ENCODE peak calls at places on chromosomes 1 and 21, in four cellular contexts. J is DND-41, O is GM12865, K is left lung. Z is an unnamed sample.

GRCh38 chr1:103492003-103492665 is 33.4 kb upstream of the RNPC3 start:
- DNase-seq in K (no peak), O (no peak), J (no peak), Z (no peak)

GRCh38 chr1:22612657-22613056 is 23.8 kb upstream of the C1QA start:
- DNase-seq in K (no peak), J (no peak), O (no peak), Z (no peak)

GRCh38 chr21:28871388-28872015 is 121.2 kb downstream of the LTN1 start:
- DNase-seq in J (no peak), O (no peak), K (no peak), Z (no peak)

GRCh38 chr1:116910379-116911165 is 856 bp downstream of the PTGFRN start:
- DNase-seq in O (peak), J (no peak), K (peak), Z (no peak)

GRCh38 chr1:213484758-213485157 is 433.7 kb downstream of the RPS6KC1 start:
- DNase-seq in J (no peak), K (no peak), O (no peak), Z (no peak)

GRCh38 chr1:40848530-40849189 is 13.5 kb downstream of the CITED4 start:
- DNase-seq in K (no peak), J (peak), O (peak), Z (no peak)

GRCh38 chr1:231628207-231628876 is 1.8 kb downstream of the DISC1 start:
- DNase-seq in O (no peak), K (no peak), J (no peak), Z (no peak)

GRCh38 chr1:185823471-185823870 is 89.3 kb downstream of the HMCN1 start:
- DNase-seq in O (no peak), K (no peak), J (no peak), Z (no peak)

GRCh38 chr1:184191181-184191601 is 139.7 kb downstream of the TSEN15 start:
- DNase-seq in K (peak), O (no peak), J (no peak), Z (no peak)

GRCh38 chr21:31142600-31142999 is 104.3 kb upstream of the KRTAP19-8 start:
- DNase-seq in O (peak), J (peak), K (no peak), Z (no peak)

GRCh38 chr1:17700363-17700762 is 54.8 kb upstream of the ACTL8 start:
- DNase-seq in K (no peak), J (no peak), O (no peak), Z (no peak)
- TF ChIP-seq CTCF in K (no peak), J (no peak), O (no peak), Z (no peak)

DNA sequence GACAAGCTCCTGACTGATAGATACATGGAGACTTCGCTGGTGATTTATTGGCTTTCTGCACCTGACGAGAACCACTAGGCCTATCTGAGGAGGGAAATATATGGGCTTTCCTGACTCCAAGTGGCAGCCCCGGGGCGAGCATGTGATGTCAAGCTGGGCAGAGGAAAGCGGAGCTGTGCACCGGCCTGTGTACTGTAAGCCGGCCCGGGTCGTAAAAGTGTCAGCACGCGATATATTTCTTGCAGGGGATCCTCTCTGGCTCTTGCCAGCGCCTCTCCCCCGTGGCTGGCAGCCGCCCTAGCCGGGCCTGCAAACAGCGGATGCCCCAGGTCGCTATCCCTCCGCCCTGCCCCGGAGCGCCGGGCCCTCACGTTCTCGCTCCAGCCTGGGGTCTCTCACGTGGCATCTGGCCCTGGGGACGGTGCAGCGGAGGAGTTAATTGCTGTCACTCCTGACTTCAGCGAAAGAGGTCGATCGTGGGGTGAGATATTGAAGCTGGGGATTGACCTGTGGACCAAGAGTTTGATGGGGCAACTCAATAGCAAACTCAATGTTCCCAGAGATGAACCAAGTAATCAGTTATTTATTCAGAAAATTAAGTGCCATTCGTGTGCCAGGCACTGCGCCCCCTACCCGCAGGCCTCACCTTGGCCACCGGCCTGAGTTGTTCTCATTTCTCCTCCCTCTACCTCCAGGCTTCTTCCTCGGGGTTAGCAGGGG is 41.0 kb upstream of the HAO2 start:
- DNase-seq in K (no peak), O (peak), J (no peak), Z (no peak)
- TF ChIP-seq CTCF in K (no peak), O (peak), J (peak), Z (peak)

GRCh38 chr1:57633881-57634280 is 210.0 kb upstream of the DAB1 start:
- DNase-seq in K (no peak), O (no peak), J (no peak), Z (no peak)
- TF ChIP-seq CTCF in K (no peak), O (no peak), J (no peak), Z (no peak)

GRCh38 chr1:109828756-109829505 is 65.2 kb upstream of the EPS8L3 start:
- DNase-seq in K (no peak), J (no peak), O (no peak), Z (no peak)
- TF ChIP-seq CTCF in K (no peak), J (no peak), O (no peak), Z (no peak)

GRCh38 chr1:230303069-230303468 is 123.1 kb downstream of the PGBD5 start:
- DNase-seq in J (no peak), K (no peak), O (no peak), Z (no peak)
- TF ChIP-seq CTCF in J (no peak), K (no peak), O (no peak), Z (no peak)

DNA sequence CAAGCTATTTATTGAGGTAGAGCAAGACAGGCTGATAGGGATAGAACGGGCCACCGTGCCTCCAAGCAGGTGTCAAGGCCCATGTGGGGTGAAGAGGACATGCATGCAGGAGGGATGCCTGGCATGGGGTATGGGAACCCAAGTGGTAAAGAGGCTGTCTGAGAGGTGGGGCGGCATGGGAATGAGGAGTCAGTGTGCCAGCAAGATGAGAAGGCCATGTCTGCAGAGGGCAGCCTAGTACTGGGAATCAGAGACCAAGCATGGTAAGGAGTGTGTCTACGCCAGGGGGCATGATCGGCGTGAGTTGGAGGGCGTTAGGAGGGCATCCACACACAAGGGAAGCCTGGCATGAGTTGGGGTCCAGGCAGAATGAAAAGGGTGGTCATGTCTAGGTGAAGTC is 303.7 kb upstream of the PLD5 start:
- DNase-seq in K (no peak), J (no peak), O (peak), Z (no peak)
- TF ChIP-seq CTCF in K (no peak), J (no peak), O (peak), Z (no peak)